ENCODE peak calls at places on chromosome 11, in six cellular contexts. F, G, U, N, T and C are unnamed samples.

GRCh38 chr11:122229078-122229477 is 113.1 kb upstream of the BLID start:
- DNase-seq in U (no peak), N (no peak), G (no peak), F (no peak), T (no peak), C (no peak)

GRCh38 chr11:100855466-100856067 is 168.5 kb downstream of the ARHGAP42 start:
- DNase-seq in T (no peak), F (peak), U (no peak), G (peak), N (no peak), C (peak)

GRCh38 chr11:94786264-94787126 is 18.3 kb downstream of the AMOTL1 start:
- DNase-seq in F (peak), G (no peak), T (no peak), U (no peak), N (peak), C (peak)

GRCh38 chr11:19660076-19660475 is 52.6 kb upstream of the NAV2 start:
- DNase-seq in T (no peak), G (peak), F (no peak), U (no peak), N (no peak), C (peak)

GRCh38 chr11:18490319-18490718 is 34.7 kb downstream of the LDHAL6A start:
- DNase-seq in G (peak), T (no peak), U (no peak), N (no peak), F (no peak), C (no peak)

GRCh38 chr11:6667733-6668374 is 12.2 kb upstream of the DCHS1 start:
- DNase-seq in F (peak), U (no peak), T (no peak), G (peak), N (no peak), C (no peak)

GRCh38 chr11:45982656-45983470 is 60.4 kb downstream of the LARGE2 start:
- DNase-seq in N (peak), T (no peak), U (no peak), G (peak), F (peak), C (no peak)

GRCh38 chr11:19987243-19987870 is 172.9 kb downstream of the DBX1 start:
- DNase-seq in T (no peak), F (peak), N (no peak), G (no peak), U (no peak), C (no peak)

GRCh38 chr11:69010361-69010891 is 2.6 kb downstream of the MRGPRF start:
- DNase-seq in T (no peak), G (peak), F (no peak), U (no peak), N (no peak), C (no peak)

GRCh38 chr11:9783986-9784385 is 120.1 kb downstream of the SWAP70 start:
- DNase-seq in F (no peak), T (no peak), G (no peak), N (no peak), U (no peak), C (no peak)

GRCh38 chr11:40787243-40787642 is 672.2 kb downstream of the LRRC4C start:
- DNase-seq in G (no peak), U (no peak), T (no peak), F (no peak), N (no peak), C (no peak)

GRCh38 chr11:47305734-47306483 is 36.0 kb downstream of the MADD start:
- DNase-seq in U (no peak), G (no peak), N (no peak), F (no peak), T (no peak), C (no peak)

GRCh38 chr11:115527534-115528125 is 23.4 kb upstream of the CADM1 start:
- DNase-seq in G (peak), T (no peak), F (no peak), U (no peak), N (no peak), C (no peak)

GRCh38 chr11:99739464-99740089 is 718.8 kb downstream of the CNTN5 start:
- DNase-seq in U (no peak), T (no peak), G (peak), N (no peak), F (peak), C (peak)

GRCh38 chr11:83057721-83058120 is 14.0 kb downstream of the RAB30 start:
- DNase-seq in G (no peak), N (no peak), T (no peak), U (no peak), F (no peak), C (no peak)

GRCh38 chr11:61273151-61274078 is 21.7 kb downstream of the VWCE start:
- DNase-seq in T (no peak), G (no peak), U (no peak), F (no peak), N (no peak), C (no peak)

GRCh38 chr11:1780700-1781592 is 17.2 kb upstream of the CTSD start:
- DNase-seq in T (peak), G (no peak), F (no peak), N (no peak), U (no peak), C (no peak)

GRCh38 chr11:122040476-122040875 is 75.5 kb downstream of the BLID start:
- DNase-seq in G (no peak), T (no peak), U (no peak), N (no peak), F (no peak), C (no peak)

DNA sequence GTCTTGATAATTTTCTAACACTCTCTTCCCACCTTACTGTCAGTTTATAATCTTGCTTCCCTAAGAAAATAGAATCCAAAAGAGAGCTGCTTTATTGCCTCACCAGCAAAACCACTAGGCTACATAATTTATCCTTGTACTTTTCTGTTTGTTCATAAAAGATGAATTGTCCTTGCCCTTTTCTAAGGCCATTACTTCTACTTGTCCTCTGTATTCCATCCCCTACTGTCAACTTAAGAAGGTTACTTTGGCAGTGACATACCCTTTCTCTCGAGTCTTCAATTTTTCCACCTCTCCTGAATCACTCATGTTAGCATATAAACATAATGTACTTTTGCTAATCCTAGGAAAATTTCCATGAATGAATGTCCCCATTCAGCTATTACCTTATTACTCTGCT is 18.0 kb downstream of the BIRC2 start:
- DNase-seq in T (no peak), F (no peak), G (no peak), N (no peak), U (no peak), C (no peak)
- TF ChIP-seq CTCF in T (no peak), F (no peak), G (no peak), N (no peak), U (no peak), C (no peak)

DNA sequence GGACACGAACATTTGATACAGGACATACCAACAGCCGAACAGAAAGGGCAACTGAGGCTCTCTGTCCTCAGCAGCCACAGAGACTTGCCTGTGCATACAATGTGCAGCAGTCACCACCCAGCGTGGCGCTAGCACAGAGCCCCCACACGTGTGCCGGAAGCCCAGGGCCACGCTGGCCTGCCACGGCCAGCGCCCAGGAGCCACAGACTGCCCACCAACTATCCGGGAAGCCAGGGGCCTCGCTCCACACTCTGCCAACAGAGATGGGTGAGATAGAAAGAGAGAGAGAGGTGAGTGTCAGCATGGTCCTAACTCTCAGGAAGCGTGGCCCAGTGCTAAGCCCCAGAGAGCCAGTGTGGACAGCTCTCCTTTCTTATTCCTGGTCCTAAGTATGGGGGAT is 11.7 kb downstream of the TMPRSS5 start:
- DNase-seq in G (no peak), T (no peak), F (no peak), U (no peak), N (no peak), C (no peak)
- TF ChIP-seq CTCF in G (no peak), T (no peak), F (no peak), U (no peak), N (no peak), C (no peak)

DNA sequence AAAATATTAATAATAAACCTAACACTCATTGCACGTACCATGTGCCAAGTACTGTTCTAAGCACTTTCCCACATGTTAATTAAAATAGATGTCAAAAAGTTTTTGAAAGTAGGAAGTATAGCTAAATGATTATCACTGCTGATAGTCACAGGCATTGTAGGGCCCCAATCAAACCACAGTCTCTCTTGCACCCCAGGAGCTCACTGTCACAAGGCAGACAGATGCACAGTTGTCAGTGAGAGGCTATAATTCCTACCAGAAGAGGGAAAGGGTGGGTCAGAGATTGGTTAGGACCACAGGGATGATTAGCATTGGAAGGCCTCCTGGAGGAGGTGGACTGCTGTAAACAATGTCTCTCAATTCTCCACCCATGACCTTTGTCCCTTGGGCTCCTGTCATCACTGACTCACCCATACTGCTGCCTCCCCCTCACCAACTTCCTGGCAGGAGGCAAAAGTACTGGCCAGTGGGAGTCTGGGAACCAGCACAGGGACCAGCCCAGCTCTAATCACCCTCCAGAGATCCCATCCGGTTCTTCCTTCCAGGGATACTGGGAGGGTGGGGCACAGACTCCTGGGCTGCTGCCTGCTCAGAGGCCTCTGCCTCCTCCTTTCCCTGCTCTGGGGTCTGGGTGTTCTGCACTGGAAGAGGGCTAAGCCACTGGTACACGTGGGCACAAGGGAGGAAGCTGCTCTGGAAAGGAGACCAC is 1.1 kb upstream of the POLD4 start:
- DNase-seq in N (no peak), U (no peak), G (peak), F (no peak), T (no peak), C (peak)
- TF ChIP-seq CTCF in N (no peak), U (no peak), G (no peak), F (peak), T (no peak), C (no peak)

DNA sequence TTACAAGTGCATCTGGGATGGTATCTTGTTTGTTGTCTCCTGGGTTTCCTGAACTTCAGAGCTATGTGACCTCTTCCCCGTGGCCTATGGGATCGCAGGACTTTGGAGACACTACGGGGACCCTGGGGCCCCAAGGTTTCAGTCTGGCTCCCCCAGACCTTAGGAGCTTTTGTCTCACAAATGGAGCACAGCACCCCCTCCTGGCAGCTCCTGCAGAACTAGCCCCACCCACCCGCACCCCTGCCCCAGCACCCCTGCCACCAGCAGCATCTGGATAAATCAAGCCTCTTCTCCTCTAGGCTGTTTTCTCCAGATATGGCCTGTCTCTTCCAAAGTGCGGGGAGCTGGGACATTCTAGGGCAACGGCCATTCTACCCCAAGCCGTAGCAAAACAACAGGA is 10.4 kb downstream of the RCOR2 start:
- DNase-seq in N (peak), T (no peak), F (no peak), G (no peak), U (peak), C (peak)
- TF ChIP-seq CTCF in N (peak), T (peak), F (peak), G (peak), U (peak), C (peak)

GRCh38 chr11:118401151-118401879 is at the start of gene ATP5MG:
- DNase-seq in G (peak), U (peak), F (peak), T (peak), N (peak), C (peak)
- TF ChIP-seq CTCF in G (peak), U (no peak), F (no peak), T (no peak), N (no peak), C (no peak)

DNA sequence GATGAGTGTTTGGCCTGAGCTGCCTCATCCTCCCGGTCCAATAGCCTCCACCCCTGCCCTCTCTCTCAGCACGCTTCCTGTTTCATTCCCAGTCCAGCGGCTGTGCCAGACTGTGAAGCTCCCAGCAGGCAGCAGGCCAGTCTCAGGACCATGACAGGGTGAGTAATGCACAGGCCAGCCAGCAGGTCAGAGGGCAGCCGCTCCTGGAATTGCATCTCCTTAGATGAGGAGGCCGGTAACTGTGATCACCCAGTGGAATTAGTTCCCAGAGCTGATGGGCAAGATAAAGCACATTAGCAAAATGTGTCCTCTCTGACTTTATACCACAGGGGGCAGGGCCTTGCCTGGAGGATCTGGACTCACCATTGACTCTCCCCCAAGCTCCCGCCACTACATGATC is 251.2 kb downstream of the ETS1 start:
- DNase-seq in N (no peak), G (no peak), U (no peak), F (no peak), T (no peak), C (no peak)
- TF ChIP-seq CTCF in N (no peak), G (no peak), U (no peak), F (no peak), T (no peak), C (no peak)

DNA sequence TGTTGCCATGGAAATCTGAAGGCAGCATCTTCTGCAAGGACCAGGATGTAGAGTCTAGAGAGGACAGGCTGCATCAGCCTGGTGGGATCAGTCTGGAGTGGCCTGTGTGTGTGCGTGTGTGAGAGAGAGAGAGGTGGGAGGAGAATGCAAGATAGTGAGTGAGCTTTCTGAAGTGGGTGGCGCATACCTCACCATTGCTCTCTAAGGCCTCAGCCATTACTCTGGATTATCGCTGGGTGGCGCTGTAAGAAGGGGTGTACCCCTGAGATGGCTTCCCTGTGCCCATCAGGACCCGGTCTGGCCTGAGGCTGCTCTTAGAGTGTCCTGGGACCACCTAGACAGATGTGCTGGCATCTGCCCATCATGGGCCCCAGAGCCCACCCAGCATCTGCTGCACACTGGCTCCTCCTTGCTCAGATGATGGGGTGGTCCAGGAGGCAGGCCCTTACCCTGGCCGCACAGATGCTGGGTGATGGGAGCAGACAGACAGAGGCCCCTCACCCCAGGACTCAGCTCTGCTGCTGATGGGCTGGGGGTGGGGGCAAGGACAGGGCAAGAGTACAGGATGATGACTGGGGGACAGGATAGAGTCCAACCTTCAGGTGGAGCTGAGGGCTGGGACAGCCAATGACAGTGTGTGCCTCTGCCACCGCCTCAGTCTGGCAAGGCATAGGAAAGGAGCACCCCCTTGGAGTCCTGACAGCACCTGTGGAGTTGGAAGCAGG is 25.7 kb upstream of the TUB start:
- DNase-seq in U (no peak), G (no peak), N (peak), T (no peak), F (no peak), C (no peak)
- TF ChIP-seq CTCF in U (no peak), G (no peak), N (peak), T (no peak), F (peak), C (peak)